ENCODE peak calls at places on chromosomes 6 and 20, in nine cellular contexts. One of them, this sample, is unnamed.

GRCh38 chr20:47389867-47390347 is 33.4 kb upstream of the ZMYND8 start:
- DNase-seq in cardiac muscle cell: no peak
- DNase-seq in mesendoderm: no peak
- DNase-seq in dorsolateral prefrontal cortex: no peak
- DNase-seq in left ventricle myocardium inferior: no peak
- DNase-seq in cardiac fibroblast: peak
- DNase-seq in stomach: no peak
- DNase-seq in HepG2: no peak
- DNase-seq in A549: peak
- DNase-seq in this sample: peak

GRCh38 chr20:11354841-11355240 is 562.9 kb upstream of the BTBD3 start:
- DNase-seq in dorsolateral prefrontal cortex: no peak
- DNase-seq in stomach: no peak
- DNase-seq in mesendoderm: no peak
- DNase-seq in cardiac muscle cell: no peak
- DNase-seq in cardiac fibroblast: no peak
- DNase-seq in HepG2: no peak
- DNase-seq in A549: no peak
- DNase-seq in left ventricle myocardium inferior: no peak
- DNase-seq in this sample: no peak

GRCh38 chr6:138278326-138278725 is 60.0 kb upstream of the PBOV1 start:
- DNase-seq in HepG2: peak
- DNase-seq in left ventricle myocardium inferior: no peak
- DNase-seq in stomach: no peak
- DNase-seq in dorsolateral prefrontal cortex: peak
- DNase-seq in mesendoderm: peak
- DNase-seq in cardiac fibroblast: peak
- DNase-seq in cardiac muscle cell: peak
- DNase-seq in A549: peak
- DNase-seq in this sample: peak

GRCh38 chr20:62700261-62700925 is 8.2 kb upstream of the NTSR1 start:
- DNase-seq in cardiac muscle cell: no peak
- DNase-seq in stomach: no peak
- DNase-seq in dorsolateral prefrontal cortex: no peak
- DNase-seq in cardiac fibroblast: no peak
- DNase-seq in HepG2: no peak
- DNase-seq in A549: no peak
- DNase-seq in left ventricle myocardium inferior: no peak
- DNase-seq in mesendoderm: no peak
- DNase-seq in this sample: no peak

GRCh38 chr6:6681443-6681842 is 92.9 kb downstream of the LY86 start:
- DNase-seq in HepG2: no peak
- DNase-seq in A549: no peak
- DNase-seq in dorsolateral prefrontal cortex: no peak
- DNase-seq in stomach: no peak
- DNase-seq in cardiac muscle cell: no peak
- DNase-seq in cardiac fibroblast: no peak
- DNase-seq in mesendoderm: no peak
- DNase-seq in left ventricle myocardium inferior: no peak
- DNase-seq in this sample: no peak

GRCh38 chr20:62366370-62367135 is 559 bp downstream of the LAMA5 start:
- DNase-seq in cardiac fibroblast: no peak
- DNase-seq in cardiac muscle cell: peak
- DNase-seq in mesendoderm: peak
- DNase-seq in left ventricle myocardium inferior: peak
- DNase-seq in dorsolateral prefrontal cortex: no peak
- DNase-seq in A549: peak
- DNase-seq in stomach: no peak
- DNase-seq in HepG2: peak
- DNase-seq in this sample: no peak

GRCh38 chr20:51272392-51272791 is 249.5 kb upstream of the KCNG1 start:
- DNase-seq in mesendoderm: no peak
- DNase-seq in A549: no peak
- DNase-seq in HepG2: no peak
- DNase-seq in stomach: no peak
- DNase-seq in dorsolateral prefrontal cortex: no peak
- DNase-seq in cardiac muscle cell: no peak
- DNase-seq in left ventricle myocardium inferior: no peak
- DNase-seq in cardiac fibroblast: peak
- DNase-seq in this sample: no peak

GRCh38 chr6:108806669-108807068 is 41.6 kb upstream of the ARMC2 start:
- DNase-seq in left ventricle myocardium inferior: no peak
- DNase-seq in stomach: no peak
- DNase-seq in A549: no peak
- DNase-seq in HepG2: no peak
- DNase-seq in cardiac muscle cell: no peak
- DNase-seq in dorsolateral prefrontal cortex: no peak
- DNase-seq in mesendoderm: no peak
- DNase-seq in cardiac fibroblast: no peak
- DNase-seq in this sample: no peak

GRCh38 chr20:25178563-25179438 is 16.7 kb upstream of the ENTPD6 start:
- DNase-seq in A549: peak
- DNase-seq in HepG2: peak
- DNase-seq in cardiac muscle cell: peak
- DNase-seq in cardiac fibroblast: peak
- DNase-seq in dorsolateral prefrontal cortex: no peak
- DNase-seq in mesendoderm: peak
- DNase-seq in left ventricle myocardium inferior: no peak
- DNase-seq in stomach: peak
- DNase-seq in this sample: peak

GRCh38 chr6:32977272-32977952 is 9.0 kb downstream of the BRD2 start:
- DNase-seq in cardiac fibroblast: no peak
- DNase-seq in HepG2: no peak
- DNase-seq in dorsolateral prefrontal cortex: no peak
- DNase-seq in stomach: no peak
- DNase-seq in cardiac muscle cell: no peak
- DNase-seq in mesendoderm: no peak
- DNase-seq in left ventricle myocardium inferior: no peak
- DNase-seq in A549: no peak
- DNase-seq in this sample: no peak

GRCh38 chr20:47501117-47501482 is 587 bp upstream of the NCOA3 start:
- DNase-seq in mesendoderm: no peak
- DNase-seq in left ventricle myocardium inferior: no peak
- DNase-seq in cardiac muscle cell: no peak
- DNase-seq in dorsolateral prefrontal cortex: no peak
- DNase-seq in A549: no peak
- DNase-seq in stomach: no peak
- DNase-seq in cardiac fibroblast: peak
- DNase-seq in HepG2: no peak
- DNase-seq in this sample: peak

GRCh38 chr20:11995750-11996567 is 78.3 kb downstream of the BTBD3 start:
- DNase-seq in A549: no peak
- DNase-seq in cardiac fibroblast: no peak
- DNase-seq in mesendoderm: no peak
- DNase-seq in stomach: no peak
- DNase-seq in dorsolateral prefrontal cortex: peak
- DNase-seq in cardiac muscle cell: no peak
- DNase-seq in HepG2: no peak
- DNase-seq in left ventricle myocardium inferior: no peak
- DNase-seq in this sample: no peak

DNA sequence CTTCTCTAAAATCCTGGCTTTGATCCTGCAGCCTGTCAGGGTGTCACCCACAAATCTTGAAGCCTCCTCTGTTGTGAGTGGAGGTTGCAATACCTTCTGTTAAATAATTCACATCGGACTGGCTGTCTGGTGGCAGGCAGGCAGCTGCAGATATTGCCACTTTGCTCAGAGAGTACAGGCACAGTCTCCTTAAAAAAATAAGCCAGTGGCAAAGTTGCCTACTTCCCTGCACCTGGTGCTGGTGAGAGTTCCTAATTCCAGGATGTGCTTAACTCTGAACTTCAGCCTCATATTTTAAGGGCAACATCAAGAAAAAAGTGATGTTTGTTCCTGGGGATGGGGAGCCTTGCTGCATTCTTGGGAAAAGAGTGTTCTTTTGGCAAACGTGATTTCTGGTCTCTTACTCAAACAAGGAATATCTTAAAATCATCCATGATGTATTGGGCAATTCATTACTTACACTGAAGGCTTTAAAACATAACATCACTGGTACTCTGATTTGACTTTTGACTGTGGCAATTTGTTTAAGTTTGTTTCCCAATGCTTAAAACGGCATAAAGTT is 179.7 kb downstream of the FOXA2 start:
- DNase-seq in HepG2: no peak
- DNase-seq in mesendoderm: no peak
- DNase-seq in cardiac fibroblast: peak
- DNase-seq in cardiac muscle cell: no peak
- DNase-seq in left ventricle myocardium inferior: no peak
- DNase-seq in dorsolateral prefrontal cortex: no peak
- DNase-seq in A549: peak
- DNase-seq in stomach: no peak
- DNase-seq in this sample: no peak
- H3K4me3 ChIP-seq in HepG2: peak
- H3K4me3 ChIP-seq in mesendoderm: no peak
- H3K4me3 ChIP-seq in cardiac fibroblast: no peak
- H3K4me3 ChIP-seq in cardiac muscle cell: no peak
- H3K4me3 ChIP-seq in left ventricle myocardium inferior: peak
- H3K4me3 ChIP-seq in dorsolateral prefrontal cortex: no peak
- H3K4me3 ChIP-seq in A549: peak
- H3K4me3 ChIP-seq in stomach: no peak
- H3K4me3 ChIP-seq in this sample: no peak

GRCh38 chr20:30812739-30813411 is 444.6 kb upstream of the DEFB115 start:
- DNase-seq in cardiac muscle cell: no peak
- DNase-seq in HepG2: no peak
- DNase-seq in dorsolateral prefrontal cortex: no peak
- DNase-seq in mesendoderm: no peak
- DNase-seq in A549: no peak
- DNase-seq in stomach: no peak
- DNase-seq in cardiac fibroblast: no peak
- DNase-seq in left ventricle myocardium inferior: no peak
- DNase-seq in this sample: no peak

GRCh38 chr20:30815577-30816181 is 441.8 kb upstream of the DEFB115 start:
- DNase-seq in A549: no peak
- DNase-seq in mesendoderm: no peak
- DNase-seq in HepG2: no peak
- DNase-seq in stomach: no peak
- DNase-seq in dorsolateral prefrontal cortex: no peak
- DNase-seq in cardiac muscle cell: no peak
- DNase-seq in left ventricle myocardium inferior: no peak
- DNase-seq in cardiac fibroblast: no peak
- DNase-seq in this sample: no peak

GRCh38 chr20:30811896-30812671 is 445.4 kb upstream of the DEFB115 start:
- DNase-seq in mesendoderm: peak
- DNase-seq in left ventricle myocardium inferior: peak
- DNase-seq in HepG2: no peak
- DNase-seq in A549: no peak
- DNase-seq in cardiac muscle cell: peak
- DNase-seq in stomach: no peak
- DNase-seq in dorsolateral prefrontal cortex: peak
- DNase-seq in cardiac fibroblast: peak
- DNase-seq in this sample: peak

DNA sequence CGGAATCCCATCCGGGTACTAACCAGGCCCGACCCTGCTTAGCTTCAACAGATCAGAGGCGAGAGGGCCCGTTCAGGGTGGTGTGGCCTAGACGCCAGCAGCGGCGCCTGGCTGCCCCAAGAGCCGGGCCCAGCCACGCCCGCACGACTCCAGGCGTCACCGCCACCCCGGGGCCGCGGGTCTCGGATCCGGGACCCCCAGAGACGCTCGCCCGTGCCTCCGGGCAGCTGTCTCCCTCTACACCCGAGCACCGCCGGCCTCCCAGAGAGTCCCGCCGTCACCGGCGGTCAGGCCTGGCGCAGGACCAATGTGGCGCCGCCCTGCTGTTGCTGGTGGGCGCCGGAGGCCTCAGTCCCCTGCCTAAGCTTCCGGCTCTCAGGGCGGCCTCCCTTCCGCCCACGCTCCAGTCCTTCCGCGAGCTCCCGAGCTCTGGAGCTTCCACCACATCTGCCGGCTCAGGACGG is 441.2 kb upstream of the DEFB115 start:
- DNase-seq in A549: no peak
- DNase-seq in stomach: no peak
- DNase-seq in HepG2: no peak
- DNase-seq in cardiac muscle cell: no peak
- DNase-seq in mesendoderm: no peak
- DNase-seq in cardiac fibroblast: peak
- DNase-seq in left ventricle myocardium inferior: peak
- DNase-seq in dorsolateral prefrontal cortex: no peak
- DNase-seq in this sample: no peak
- H3K4me3 ChIP-seq in A549: no peak
- H3K4me3 ChIP-seq in stomach: no peak
- H3K4me3 ChIP-seq in HepG2: no peak
- H3K4me3 ChIP-seq in cardiac muscle cell: no peak
- H3K4me3 ChIP-seq in mesendoderm: no peak
- H3K4me3 ChIP-seq in cardiac fibroblast: no peak
- H3K4me3 ChIP-seq in left ventricle myocardium inferior: peak
- H3K4me3 ChIP-seq in dorsolateral prefrontal cortex: no peak
- H3K4me3 ChIP-seq in this sample: no peak

GRCh38 chr6:41559655-41560439 is 13.7 kb downstream of the FOXP4 start:
- DNase-seq in cardiac fibroblast: no peak
- DNase-seq in cardiac muscle cell: no peak
- DNase-seq in HepG2: no peak
- DNase-seq in A549: no peak
- DNase-seq in stomach: no peak
- DNase-seq in left ventricle myocardium inferior: no peak
- DNase-seq in mesendoderm: no peak
- DNase-seq in dorsolateral prefrontal cortex: no peak
- DNase-seq in this sample: no peak
- H3K4me3 ChIP-seq in cardiac fibroblast: peak
- H3K4me3 ChIP-seq in cardiac muscle cell: peak
- H3K4me3 ChIP-seq in HepG2: no peak
- H3K4me3 ChIP-seq in A549: no peak
- H3K4me3 ChIP-seq in stomach: peak
- H3K4me3 ChIP-seq in left ventricle myocardium inferior: peak
- H3K4me3 ChIP-seq in mesendoderm: no peak
- H3K4me3 ChIP-seq in dorsolateral prefrontal cortex: no peak
- H3K4me3 ChIP-seq in this sample: peak

DNA sequence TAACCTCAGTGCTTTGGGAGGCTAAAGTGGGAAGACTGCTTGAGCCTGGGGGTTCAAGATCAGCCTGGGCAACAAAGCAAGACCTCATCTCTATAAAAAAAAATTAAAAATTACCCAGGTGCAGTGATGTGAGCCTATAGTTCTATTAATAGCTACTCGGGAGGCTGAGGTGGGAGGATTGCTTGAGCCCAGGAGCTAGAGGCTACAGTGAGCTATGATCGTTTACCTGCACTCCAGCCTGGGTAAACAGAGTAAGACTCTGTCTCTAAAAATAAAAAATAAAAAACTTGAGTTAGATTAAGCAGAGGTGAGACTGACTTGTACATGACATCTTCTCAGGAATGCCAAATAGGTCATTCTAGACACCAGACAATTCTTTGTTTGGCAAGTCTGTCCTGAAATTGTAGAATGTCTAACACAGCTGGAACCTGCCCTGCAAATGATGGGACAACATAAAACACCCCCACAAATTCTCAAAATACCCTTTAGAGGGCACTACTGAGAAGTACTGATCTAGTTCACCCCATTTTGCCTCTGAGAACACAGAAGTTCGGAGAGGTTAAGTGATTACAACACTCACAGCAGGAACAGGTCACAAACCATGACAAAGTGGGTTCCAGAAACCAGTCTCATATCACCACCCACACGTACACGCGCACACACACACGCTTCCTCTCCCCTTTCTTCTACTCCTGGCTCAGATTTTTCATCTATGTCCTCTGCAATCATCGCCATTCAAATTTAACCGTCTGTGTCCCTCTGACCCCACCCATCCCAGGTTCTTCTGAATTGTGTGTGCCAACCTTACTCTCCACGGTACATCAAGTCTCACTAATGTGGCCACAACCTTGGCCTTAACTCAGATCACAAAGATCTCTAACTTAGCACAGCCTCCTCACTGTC is 38.3 kb downstream of the ARHGAP18 start:
- DNase-seq in mesendoderm: peak
- DNase-seq in left ventricle myocardium inferior: no peak
- DNase-seq in HepG2: peak
- DNase-seq in A549: no peak
- DNase-seq in cardiac fibroblast: no peak
- DNase-seq in cardiac muscle cell: no peak
- DNase-seq in dorsolateral prefrontal cortex: no peak
- DNase-seq in stomach: no peak
- DNase-seq in this sample: peak
- H3K4me3 ChIP-seq in mesendoderm: no peak
- H3K4me3 ChIP-seq in left ventricle myocardium inferior: no peak
- H3K4me3 ChIP-seq in HepG2: no peak
- H3K4me3 ChIP-seq in A549: no peak
- H3K4me3 ChIP-seq in cardiac fibroblast: no peak
- H3K4me3 ChIP-seq in cardiac muscle cell: no peak
- H3K4me3 ChIP-seq in dorsolateral prefrontal cortex: no peak
- H3K4me3 ChIP-seq in stomach: no peak
- H3K4me3 ChIP-seq in this sample: peak

This sample was measured in GM12865.